ENCODE peak calls at places on chromosomes 3 and 15, in nine cellular contexts. P is left lung; K is fibroblast of lung; B is SK-N-SH; S is CD8-positive, alpha-beta T cell; L is HL-60; H is cardiac muscle cell; R is Karpas-422; D is adrenal gland. Q is an unnamed sample.

GRCh38 chr3:153072382-153072781 is 89.6 kb upstream of the RAP2B start:
- DNase-seq in P (no peak), D (no peak), B (no peak), L (no peak), K (no peak), H (no peak), R (no peak), S (no peak), Q (no peak)

GRCh38 chr3:189260556-189261493 is 89.1 kb downstream of the TPRG1 start:
- DNase-seq in H (no peak), K (no peak), D (no peak), B (no peak), L (no peak), P (no peak), S (no peak), R (no peak), Q (no peak)

GRCh38 chr3:150761831-150762661 is 923 bp downstream of the SIAH2 start:
- DNase-seq in D (peak; percentile 71), S (peak; percentile 20), K (peak; percentile 64), B (peak; percentile 53), P (peak; percentile 80), H (peak; percentile 69), L (peak; percentile 47), R (peak; percentile 77), Q (no peak)

GRCh38 chr3:150745832-150746231 is 17.1 kb downstream of the SIAH2 start:
- DNase-seq in P (no peak), S (no peak), R (no peak), L (no peak), D (no peak), H (no peak), K (no peak), B (no peak), Q (no peak)

GRCh38 chr3:108305484-108306172 is 9.3 kb downstream of the HHLA2 start:
- DNase-seq in S (no peak), P (peak; percentile 71), L (no peak), H (no peak), B (no peak), K (no peak), R (no peak), D (peak; percentile 55), Q (no peak)

GRCh38 chr3:59563966-59564365 is 514.1 kb upstream of the CFAP20DC start:
- DNase-seq in B (no peak), R (no peak), S (no peak), L (no peak), D (no peak), P (no peak), K (no peak), H (no peak), Q (no peak)

GRCh38 chr3:159733194-159733860 is 255.3 kb upstream of the IL12A start:
- DNase-seq in S (no peak), P (no peak), H (no peak), B (no peak), K (peak; percentile 44), L (no peak), R (no peak), D (no peak), Q (no peak)

GRCh38 chr3:72746412-72747411 is 101.5 kb downstream of the SHQ1 start:
- DNase-seq in S (no peak), D (no peak), L (no peak), H (peak; percentile 37), P (no peak), K (peak; percentile 8), R (no peak), B (no peak), Q (no peak)

GRCh38 chr3:196988241-196989029 is 19.8 kb upstream of the PIGZ start:
- DNase-seq in D (no peak), P (no peak), H (peak; percentile 79), S (no peak), L (no peak), K (no peak), B (peak; percentile 58), R (peak; percentile 82), Q (no peak)

GRCh38 chr15:66725468-66725785 is 23.4 kb downstream of the SMAD6 start:
- DNase-seq in K (no peak), P (no peak), R (no peak), H (no peak), S (no peak), B (no peak), L (no peak), D (no peak), Q (no peak)

GRCh38 chr3:151863611-151864010 is 9.8 kb upstream of the SUCNR1 start:
- DNase-seq in D (no peak), K (peak; percentile 31), B (no peak), H (no peak), P (no peak), R (no peak), L (no peak), S (no peak), Q (no peak)

GRCh38 chr3:151871639-151872468 is 1.6 kb upstream of the SUCNR1 start:
- DNase-seq in H (no peak), R (peak; percentile 70), P (no peak), B (no peak), K (no peak), L (peak; percentile 84), D (no peak), S (no peak), Q (peak; percentile 7)

GRCh38 chr3:151869186-151869585 is 4.3 kb upstream of the SUCNR1 start:
- DNase-seq in P (no peak), D (no peak), L (no peak), K (no peak), B (no peak), H (no peak), S (no peak), R (no peak), Q (no peak)

GRCh38 chr3:151864423-151865101 is 8.9 kb upstream of the SUCNR1 start:
- DNase-seq in P (no peak), D (no peak), R (no peak), K (peak; percentile 85), L (peak; percentile 43), B (no peak), S (no peak), H (no peak), Q (no peak)

GRCh38 chr3:151866711-151867410 is 6.6 kb upstream of the SUCNR1 start:
- DNase-seq in P (no peak), H (no peak), L (no peak), R (no peak), B (no peak), S (no peak), D (no peak), K (peak; percentile 42), Q (no peak)
- H3K27ac ChIP-seq in P (no peak overlapping the region), H (no peak overlapping the region), L (no peak overlapping the region), R (no peak overlapping the region), B (peak overlapping the region; percentile 76), S (no peak overlapping the region), D (no peak overlapping the region), K (no peak overlapping the region), Q (no peak overlapping the region)

DNA sequence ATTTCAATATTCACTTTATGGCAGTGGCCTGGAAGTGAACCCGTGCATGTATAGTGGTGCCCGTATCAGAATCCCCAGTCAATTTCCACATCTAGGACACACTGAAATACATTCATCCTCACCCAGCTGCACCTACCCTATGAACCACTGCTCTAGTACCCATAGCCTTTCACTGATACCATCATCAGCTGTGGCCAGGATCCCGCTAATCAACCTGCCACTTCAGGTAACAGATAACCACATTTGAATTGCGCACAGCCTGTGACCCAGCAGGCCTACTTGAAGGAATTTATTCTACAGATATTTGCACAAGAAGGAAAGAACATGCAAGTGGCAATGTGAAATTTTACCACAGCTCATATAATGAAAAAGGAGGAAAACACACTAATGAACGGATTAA is 161.0 kb upstream of the CCDC54 start:
- DNase-seq in K (no peak), H (no peak), R (no peak), L (no peak), B (no peak), P (no peak), D (no peak), S (no peak), Q (no peak)
- H3K27ac ChIP-seq in K (peak overlapping the region; percentile 78), H (no peak overlapping the region), R (no peak overlapping the region), L (no peak overlapping the region), B (peak overlapping the region; percentile 98), P (no peak overlapping the region), D (peak overlapping the region; percentile 87), S (no peak overlapping the region), Q (no peak overlapping the region)

GRCh38 chr3:125161607-125162219 is 50.8 kb downstream of the SLC12A8 start:
- DNase-seq in K (no peak), B (no peak), H (no peak), L (no peak), S (no peak), D (no peak), P (no peak), R (no peak), Q (no peak)

GRCh38 chr3:125166581-125166980 is 46.0 kb downstream of the SLC12A8 start:
- DNase-seq in L (no peak), S (no peak), R (no peak), B (no peak), D (no peak), H (no peak), K (peak; percentile 62), P (no peak), Q (no peak)

GRCh38 chr3:125165189-125165947 is 47.2 kb downstream of the SLC12A8 start:
- DNase-seq in R (peak; percentile 75), P (no peak), S (no peak), K (peak; percentile 52), D (no peak), B (peak; percentile 55), H (peak; percentile 66), L (no peak), Q (no peak)

GRCh38 chr3:125165948-125166553 is 46.5 kb downstream of the SLC12A8 start:
- DNase-seq in P (no peak), B (no peak), R (no peak), H (no peak), D (no peak), K (no peak), L (no peak), S (no peak), Q (no peak)

DNA sequence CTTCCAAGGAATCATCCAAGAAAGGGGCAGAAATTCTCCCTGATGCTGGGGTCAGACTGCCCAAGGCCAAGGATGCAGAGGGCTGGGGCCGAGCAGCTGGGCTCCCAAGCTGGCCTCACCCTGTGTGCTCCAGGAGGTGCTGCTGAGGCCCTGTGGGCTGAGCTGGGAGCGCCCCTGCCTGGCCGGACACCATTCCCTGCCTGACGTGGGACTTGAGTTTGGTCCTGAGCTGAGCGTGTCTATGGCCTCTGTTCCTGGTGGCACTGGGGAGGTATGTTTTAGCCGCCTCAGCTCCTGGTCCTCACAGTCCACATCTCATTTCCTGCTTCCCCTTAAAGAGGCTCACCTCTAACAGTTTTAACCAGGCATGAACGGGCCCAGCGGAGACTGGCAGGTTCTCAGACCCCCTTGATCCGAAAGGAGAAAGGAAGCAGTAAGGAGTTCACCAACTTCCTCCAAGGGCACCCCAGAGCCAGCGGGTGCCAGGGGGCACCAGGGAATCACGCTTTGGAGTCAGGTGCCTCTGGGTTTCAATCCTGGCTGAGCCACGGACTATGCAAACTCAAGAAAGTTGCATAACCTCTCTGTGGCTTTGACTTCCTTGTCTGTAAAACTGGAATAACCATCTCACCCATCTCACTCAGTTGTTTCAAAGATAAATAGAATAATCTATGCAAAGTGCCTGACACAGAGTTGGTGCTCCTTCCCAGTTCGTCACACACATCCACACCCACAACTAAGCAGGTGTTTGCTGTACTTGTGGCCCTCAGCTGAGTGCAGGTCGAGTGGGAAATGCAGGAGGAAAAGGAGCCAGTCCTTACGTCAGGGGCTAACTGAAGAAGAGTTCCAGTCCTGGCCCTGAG is 48.6 kb downstream of the SLC12A8 start:
- DNase-seq in R (peak; percentile 82), B (no peak), H (peak; percentile 66), P (peak; percentile 73), K (peak; percentile 43), S (no peak), D (no peak), L (peak; percentile 63), Q (no peak)
- H3K27ac ChIP-seq in R (peak overlapping the region; percentile 77), B (no peak overlapping the region), H (no peak overlapping the region), P (peak overlapping the region; percentile 73), K (no peak overlapping the region), S (no peak overlapping the region), D (no peak overlapping the region), L (no peak overlapping the region), Q (no peak overlapping the region)

GRCh38 chr15:90343391-90343790 is 8.7 kb upstream of the ZNF774 start:
- DNase-seq in D (no peak), B (no peak), P (no peak), R (peak; percentile 46), L (no peak), H (no peak), S (no peak), K (peak; percentile 26), Q (no peak)
- H3K27ac ChIP-seq in D (peak overlapping the region; percentile 60), B (peak overlapping the region; percentile 64), P (no peak overlapping the region), R (no peak overlapping the region), L (peak overlapping the region; percentile 16), H (no peak overlapping the region), S (no peak overlapping the region), K (peak overlapping the region; percentile 42), Q (no peak overlapping the region)